ENCODE peak calls at places on chromosomes 6 and 20, in seven cellular contexts. L is left lung; A is uterus; G is effector memory CD4-positive, alpha-beta T cell; K is fibroblast of lung; H is CD8-positive, alpha-beta memory T cell; R is A549. O is an unnamed sample. For H3K4me1, the result is how much of the 10 kb centered on the place peaks cover.

GRCh38 chr20:45497971-45498494 is 17.4 kb downstream of the SPINT3 start:
- DNase-seq in K (no peak), L (no peak), G (no peak), A (no peak), R (no peak), H (no peak), O (no peak)

GRCh38 chr6:50187212-50188055 is 137.7 kb upstream of the DEFB112 start:
- DNase-seq in L (no peak), G (no peak), A (no peak), K (no peak), H (no peak), R (no peak), O (no peak)

GRCh38 chr6:35687658-35688604 is 784 bp downstream of the FKBP5 start:
- DNase-seq in L (peak), R (peak), A (peak), G (peak), H (peak), K (peak), O (peak)

GRCh38 chr6:1607557-1608221 is 2.0 kb upstream of the FOXC1 start:
- DNase-seq in L (no peak), K (no peak), A (no peak), R (no peak), G (no peak), H (no peak), O (no peak)

GRCh38 chr20:48667889-48668413 is 159.8 kb downstream of the PREX1 start:
- DNase-seq in L (no peak), H (no peak), K (peak), G (no peak), R (no peak), A (no peak), O (peak)

GRCh38 chr6:145137425-145137824 is 597.9 kb downstream of the EPM2A start:
- DNase-seq in K (peak), H (no peak), G (no peak), A (no peak), L (no peak), R (no peak), O (no peak)

GRCh38 chr6:137290601-137291261 is 71.5 kb upstream of the IFNGR1 start:
- DNase-seq in H (no peak), L (no peak), R (no peak), A (no peak), K (no peak), G (no peak), O (no peak)

GRCh38 chr6:112269165-112269564 is 14.8 kb upstream of the LAMA4 start:
- DNase-seq in K (peak), A (peak), L (no peak), R (no peak), G (no peak), H (no peak), O (peak)

GRCh38 chr6:154488802-154489437 is 21.6 kb downstream of the CNKSR3 start:
- DNase-seq in R (no peak), A (no peak), G (no peak), L (no peak), K (peak), H (no peak), O (peak)

GRCh38 chr6:84508334-84508733 is 256.1 kb downstream of the TBX18 start:
- DNase-seq in K (no peak), H (no peak), R (no peak), L (no peak), A (no peak), G (no peak), O (no peak)

GRCh38 chr6:148760568-148761531 is 14.0 kb downstream of the UST start:
- DNase-seq in K (peak), R (no peak), A (peak), G (peak), L (peak), H (peak), O (peak)

GRCh38 chr6:142355481-142356174 is 53.8 kb downstream of the ADGRG6 start:
- DNase-seq in K (no peak), H (no peak), R (no peak), A (no peak), L (no peak), G (no peak), O (no peak)

GRCh38 chr6:95352064-95352463 is 225.3 kb upstream of the MANEA start:
- DNase-seq in L (no peak), R (no peak), G (no peak), H (no peak), A (no peak), K (no peak), O (no peak)

GRCh38 chr6:68740828-68741500 is 105.9 kb downstream of the ADGRB3 start:
- DNase-seq in L (no peak), R (no peak), G (no peak), K (no peak), H (no peak), A (no peak), O (no peak)
- H3K4me3 ChIP-seq in L (no peak), R (no peak), G (no peak), K (no peak), H (no peak), A (no peak), O (no peak)

GRCh38 chr20:33401922-33402369 is 627 bp upstream of the CDK5RAP1 start:
- DNase-seq in G (no peak), H (no peak), K (no peak), L (no peak), A (no peak), R (no peak), O (no peak)

GRCh38 chr20:33407251-33407650 is 5.9 kb upstream of the CDK5RAP1 start:
- DNase-seq in G (no peak), H (no peak), A (no peak), K (peak), L (no peak), R (no peak), O (peak)

GRCh38 chr20:33399924-33400323 is 1.4 kb downstream of the CDK5RAP1 start:
- DNase-seq in K (no peak), H (no peak), R (no peak), L (no peak), G (no peak), A (no peak), O (no peak)

GRCh38 chr20:33404281-33404680 is 3.0 kb upstream of the CDK5RAP1 start:
- DNase-seq in R (no peak), H (no peak), K (no peak), G (no peak), L (no peak), A (no peak), O (no peak)

DNA sequence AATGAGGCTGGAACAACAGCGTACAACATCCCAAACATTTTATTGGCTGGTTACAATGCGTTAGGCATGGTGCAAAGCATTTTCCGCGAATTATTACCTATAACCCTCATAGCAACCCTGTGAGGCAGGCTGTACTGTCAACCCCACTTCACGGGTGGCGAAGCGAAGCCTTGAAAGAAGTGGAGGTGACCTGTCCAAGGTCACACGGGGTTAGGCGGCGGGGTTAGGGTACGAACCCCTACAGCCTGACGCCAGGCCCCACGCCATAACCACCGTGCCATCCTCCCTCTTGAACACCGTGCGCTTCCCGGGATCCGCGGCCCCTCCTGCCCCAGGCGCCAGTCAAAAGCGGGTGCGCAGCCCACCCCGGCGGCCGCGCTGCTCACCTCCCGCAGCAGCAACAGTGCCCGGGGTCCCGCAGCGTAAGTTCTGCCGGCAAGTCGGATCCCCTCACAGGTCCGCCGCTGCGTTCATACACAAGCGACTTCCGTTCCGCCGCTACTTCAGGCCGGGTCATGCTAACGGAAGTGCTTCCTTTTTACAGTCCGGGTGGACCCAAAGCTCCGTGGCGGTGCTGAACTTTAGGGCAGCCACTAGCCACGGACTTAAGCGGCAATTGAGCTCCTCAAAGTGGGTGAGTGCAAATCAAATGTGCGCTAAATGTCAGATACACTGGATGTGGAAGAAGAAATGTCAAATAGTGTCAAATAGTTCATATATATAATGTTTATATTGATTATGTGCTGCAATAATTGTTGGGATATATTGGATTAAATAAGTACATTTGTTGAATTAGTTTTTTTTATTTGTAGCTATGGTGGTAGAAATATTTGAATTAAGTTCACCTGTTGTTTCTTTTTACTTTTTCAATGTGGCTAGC is at the start of gene CDK5RAP1:
- DNase-seq in A (peak), H (peak), K (peak), L (peak), G (peak), R (peak), O (peak)
- H3K4me1 ChIP-seq in A (under half), H (under half), K (under half), L (under half), G (under half), R (under half), O (under half)

GRCh38 chr20:1469306-1469905 is 2.8 kb upstream of the NSFL1C start:
- DNase-seq in G (no peak), K (no peak), H (no peak), A (no peak), R (peak), L (no peak), O (no peak)
- H3K4me3 ChIP-seq in G (no peak), K (no peak), H (no peak), A (no peak), R (peak), L (no peak), O (no peak)

DNA sequence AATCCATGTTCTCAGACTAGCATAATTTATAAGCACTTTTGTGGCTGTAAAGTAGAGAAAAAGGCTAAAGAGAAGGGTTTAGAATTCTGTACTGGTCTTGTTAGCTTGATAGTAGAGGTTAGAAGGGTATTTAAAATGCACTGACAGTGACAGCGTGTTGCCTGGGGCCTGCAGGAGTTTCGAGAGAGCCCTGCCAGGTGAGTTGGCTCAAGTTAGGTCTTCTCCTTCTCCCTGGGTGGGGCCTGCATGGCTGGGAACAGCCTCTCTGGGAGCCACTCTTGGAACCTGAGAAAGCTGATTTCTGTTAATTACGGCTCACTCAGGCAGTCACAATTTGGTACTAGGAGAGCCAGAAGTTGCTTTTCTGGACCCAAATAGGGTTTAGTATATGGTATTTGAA is 103.7 kb downstream of the ARID1B start:
- DNase-seq in A (no peak), H (no peak), G (no peak), K (no peak), R (no peak), L (peak), O (no peak)
- H3K4me1 ChIP-seq in A (under half), H (under half), G (under half), K (under half), R (under half), L (half or more), O (under half)

O was measured in SJSA1.